ENCODE peak calls at places on chromosomes 1 and 21, in eight cellular contexts. I, W, E, U, Q, S, L and H are unnamed samples.
A peak's percentile ranks its signal among the peaks of the same experiment; 100 is the strongest.

GRCh38 chr21:30044447-30045064 is 104.8 kb upstream of the GRIK1 start:
- DNase-seq in I (peak; percentile 7), W (peak; percentile 42), E (peak; percentile 3), U (no peak), Q (no peak), S (peak; percentile 18), L (no peak), H (no peak)

GRCh38 chr1:203217139-203217621 is 12.3 kb downstream of the CHIT1 start:
- DNase-seq in I (no peak), W (no peak), E (no peak), U (no peak), Q (no peak), S (no peak), L (peak; percentile 66), H (peak; percentile 86)

GRCh38 chr1:156860113-156860638 is 489 bp upstream of the NTRK1 start:
- DNase-seq in I (peak; percentile 21), W (peak; percentile 54), E (peak; percentile 40), U (peak; percentile 40), Q (peak; percentile 82), S (peak; percentile 49), L (peak; percentile 71), H (peak; percentile 84)

GRCh38 chr21:43624343-43624742 is 34.9 kb downstream of the HSF2BP start:
- DNase-seq in I (no peak), W (no peak), E (no peak), U (no peak), Q (no peak), S (no peak), L (no peak), H (peak; percentile 58)

GRCh38 chr1:67489643-67490042 is 59.4 kb upstream of the SERBP1 start:
- DNase-seq in I (peak; percentile 15), W (peak; percentile 37), E (peak; percentile 36), U (no peak), Q (no peak), S (no peak), L (no peak), H (peak; percentile 49)

GRCh38 chr21:17848228-17848627 is 29.1 kb upstream of the C21orf91 start:
- DNase-seq in I (peak; percentile 97), W (peak; percentile 88), E (peak; percentile 97), U (no peak), Q (no peak), S (peak; percentile 33), L (no peak), H (no peak)

GRCh38 chr1:64962447-64962846 is 3.9 kb downstream of the JAK1 start:
- DNase-seq in I (no peak), W (no peak), E (no peak), U (no peak), Q (no peak), S (no peak), L (no peak), H (no peak)

GRCh38 chr1:219773110-219773509 is 155.2 kb downstream of the SLC30A10 start:
- DNase-seq in I (no peak), W (no peak), E (no peak), U (no peak), Q (no peak), S (no peak), L (no peak), H (no peak)

GRCh38 chr1:64038965-64039926 is 164.2 kb upstream of the UBE2U start:
- DNase-seq in I (peak; percentile 100), W (peak; percentile 96), E (peak; percentile 99), U (peak; percentile 36), Q (no peak), S (peak; percentile 25), L (peak; percentile 46), H (no peak)

GRCh38 chr1:88593358-88593757 is 90.7 kb upstream of the PKN2 start:
- DNase-seq in I (no peak), W (no peak), E (no peak), U (no peak), Q (no peak), S (no peak), L (no peak), H (no peak)

DNA sequence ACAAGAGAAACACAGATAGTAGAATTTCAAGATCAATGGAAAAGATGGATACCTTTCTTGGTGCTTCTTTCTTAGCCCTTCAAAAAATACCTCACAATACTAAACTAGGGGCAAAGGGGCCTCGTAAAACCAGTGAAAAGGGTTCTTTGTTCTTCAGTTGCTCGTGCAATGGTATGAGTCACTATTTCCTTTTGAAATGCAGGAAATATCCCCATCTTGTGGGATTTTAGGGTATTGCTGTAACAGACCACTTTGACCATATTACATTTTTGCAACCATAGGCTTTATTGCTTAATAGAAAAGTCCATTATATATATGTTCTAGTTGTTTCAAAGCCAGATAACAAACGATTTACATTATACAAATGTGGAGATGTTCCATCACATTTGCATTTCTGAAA is 88.7 kb upstream of the PKN2 start:
- DNase-seq in I (peak; percentile 57), W (peak; percentile 55), E (peak; percentile 29), U (no peak), Q (no peak), S (no peak), L (no peak), H (no peak)
- TF ChIP-seq CTCF in I (peak; percentile 60), W (peak; percentile 38), E (peak; percentile 60), U (no peak), Q (no peak), S (peak; percentile 28), L (peak; percentile 70), H (no peak)

DNA sequence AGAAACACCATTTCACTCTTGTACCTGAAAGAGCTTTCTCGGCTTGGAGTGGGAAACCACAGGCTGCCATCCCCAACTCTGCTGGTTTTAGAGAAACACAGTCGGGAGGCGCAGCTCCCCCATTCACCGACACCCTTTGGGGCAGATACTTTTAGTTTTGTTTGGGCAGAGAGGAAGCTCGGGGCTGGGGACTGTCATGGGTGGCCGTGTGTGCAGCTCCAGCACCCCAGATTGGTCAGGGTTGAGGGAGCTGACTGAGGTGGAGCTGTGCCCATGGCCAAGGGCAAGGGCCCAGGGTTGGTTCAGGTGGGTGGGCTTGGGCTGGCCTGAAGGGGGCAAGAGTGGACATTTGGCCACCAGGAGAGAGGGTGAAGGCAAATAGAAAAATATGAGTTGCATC is 163.1 kb downstream of the DYRK1A start:
- DNase-seq in I (no peak), W (no peak), E (no peak), U (no peak), Q (no peak), S (no peak), L (no peak), H (no peak)
- H3K27me3 ChIP-seq in I (peaks cover 13% of the 10 kb centered on the region), W (no peaks in the 10 kb centered on the region), E (no peaks in the 10 kb centered on the region), U (peaks cover 41% of the 10 kb centered on the region), Q (no peaks in the 10 kb centered on the region), S (no peaks in the 10 kb centered on the region), L (no peaks in the 10 kb centered on the region), H (no peaks in the 10 kb centered on the region)

DNA sequence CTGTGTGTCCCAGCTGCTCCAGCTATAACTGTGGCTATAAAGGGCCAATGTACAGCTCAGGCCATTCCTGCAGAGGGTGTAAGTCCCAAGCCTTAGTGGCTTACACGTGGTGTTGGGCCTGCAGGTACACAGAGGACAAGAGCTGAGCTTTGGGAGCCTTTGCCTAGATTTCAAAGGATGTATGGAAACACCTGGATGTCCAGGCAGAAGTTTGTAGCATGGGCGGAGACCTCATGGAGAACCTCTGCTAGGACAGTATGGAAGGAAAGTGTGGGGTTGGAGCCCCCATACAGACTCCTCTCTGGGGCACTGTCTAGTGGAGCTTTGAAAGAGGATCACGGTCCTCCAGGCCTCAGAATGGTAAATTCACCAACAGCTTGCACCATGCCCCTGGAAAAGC is 113.9 kb downstream of the RGS21 start:
- DNase-seq in I (no peak), W (no peak), E (no peak), U (no peak), Q (no peak), S (no peak), L (no peak), H (no peak)
- H3K9me3 ChIP-seq in I (peaks cover 5% of the 10 kb centered on the region), W (no peaks in the 10 kb centered on the region), E (no peaks in the 10 kb centered on the region), U (no peaks in the 10 kb centered on the region), Q (no peaks in the 10 kb centered on the region), S (no peaks in the 10 kb centered on the region), L (no peaks in the 10 kb centered on the region), H (no peaks in the 10 kb centered on the region)

GRCh38 chr1:56578963-56579875 is at the start of gene PLPP3:
- DNase-seq in I (peak; percentile 94), W (peak; percentile 94), E (peak; percentile 93), U (peak; percentile 87), Q (peak; percentile 91), S (peak; percentile 83), L (peak; percentile 87), H (peak; percentile 61)
- TF ChIP-seq CTCF in I (peak; percentile 61), W (peak; percentile 61), E (peak; percentile 57), U (no peak), Q (no peak), S (peak; percentile 22), L (peak; percentile 70), H (peak; percentile 20)

DNA sequence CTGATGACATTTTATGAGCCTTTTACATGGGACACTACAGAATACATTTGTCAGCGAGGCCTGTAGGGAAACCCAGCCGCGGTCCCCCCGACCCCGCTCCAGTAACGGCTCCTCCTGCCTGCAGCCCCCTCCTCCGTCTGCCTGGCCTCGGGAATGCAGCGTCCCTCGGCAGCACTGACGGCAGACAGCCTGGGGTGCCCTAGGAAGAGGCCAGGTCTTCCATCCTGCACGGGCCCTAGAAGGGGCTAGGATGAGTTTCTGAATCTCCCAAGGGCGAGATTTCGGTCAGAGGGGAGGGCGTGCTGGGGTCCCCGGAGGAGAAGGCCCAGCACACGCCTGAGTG is 8.4 kb downstream of the SAMD11 start:
- DNase-seq in I (no peak), W (no peak), E (no peak), U (no peak), Q (no peak), S (no peak), L (no peak), H (no peak)
- H3K27me3 ChIP-seq in I (no peaks in the 10 kb centered on the region), W (peaks cover 11% of the 10 kb centered on the region), E (peaks cover 12% of the 10 kb centered on the region), U (peaks cover 85% of the 10 kb centered on the region), Q (no peaks in the 10 kb centered on the region), S (peaks cover 76% of the 10 kb centered on the region), L (peaks cover 62% of the 10 kb centered on the region), H (no peaks in the 10 kb centered on the region)

GRCh38 chr21:44819283-44820243 is 1.7 kb upstream of the SUMO3 start:
- DNase-seq in I (no peak), W (no peak), E (no peak), U (no peak), Q (no peak), S (no peak), L (no peak), H (no peak)

GRCh38 chr21:44820851-44821250 is 3.0 kb upstream of the SUMO3 start:
- DNase-seq in I (peak; percentile 60), W (no peak), E (peak; percentile 23), U (no peak), Q (no peak), S (no peak), L (no peak), H (no peak)

GRCh38 chr21:44823179-44823654 is 5.4 kb upstream of the SUMO3 start:
- DNase-seq in I (no peak), W (no peak), E (no peak), U (no peak), Q (no peak), S (no peak), L (no peak), H (no peak)

GRCh38 chr21:44818636-44819011 is 762 bp upstream of the SUMO3 start:
- DNase-seq in I (no peak), W (no peak), E (no peak), U (no peak), Q (peak; percentile 73), S (peak; percentile 35), L (no peak), H (no peak)

GRCh38 chr21:44822484-44823178 is 4.8 kb upstream of the SUMO3 start:
- DNase-seq in I (no peak), W (no peak), E (no peak), U (no peak), Q (no peak), S (no peak), L (no peak), H (no peak)
- H3K9me3 ChIP-seq in I (peaks cover 47% of the 10 kb centered on the region), W (no peaks in the 10 kb centered on the region), E (no peaks in the 10 kb centered on the region), U (peaks cover 7% of the 10 kb centered on the region), Q (no peaks in the 10 kb centered on the region), S (no peaks in the 10 kb centered on the region), L (peaks cover 30% of the 10 kb centered on the region), H (peaks cover 55% of the 10 kb centered on the region)